ENCODE peak calls at places on chromosomes 6 and 20, in eight cellular contexts. Z is stimulated activated naive CD8-positive, alpha-beta T cell treated with anti-CD3 and anti-CD28 coated beads, Interleukin-15, amount 100 ng/mL, for 72 hours; C is B cell; A is neuronal stem cell; L is AG04450; S is GM10248; N is CD8-positive, alpha-beta memory T cell; T is activated gamma-delta T cell treated with Interleukin-2 at 50 U/mL for 16 hours. Y is an unnamed sample.
A peak's percentile ranks its signal among the peaks of the same experiment; 100 is the strongest.

GRCh38 chr6:45132059-45132458 is 196.1 kb upstream of the RUNX2 start:
- DNase-seq in Z (no peak), C (no peak), A (no peak), L (no peak), S (no peak), N (no peak), T (no peak), Y (no peak)

GRCh38 chr6:163897669-163898068 is 483.2 kb downstream of the QKI start:
- DNase-seq in Z (no peak), C (no peak), A (no peak), L (no peak), S (no peak), N (no peak), T (no peak), Y (no peak)

GRCh38 chr6:44012078-44012493 is 115.2 kb downstream of the MRPL14 start:
- DNase-seq in Z (no peak), C (no peak), A (no peak), L (peak; percentile 82), S (no peak), N (no peak), T (no peak), Y (no peak)

GRCh38 chr6:92132446-92132845 is 1286.9 kb downstream of the EPHA7 start:
- DNase-seq in Z (no peak), C (no peak), A (no peak), L (no peak), S (no peak), N (no peak), T (no peak), Y (no peak)

GRCh38 chr20:47428164-47428563 is 71.7 kb upstream of the ZMYND8 start:
- DNase-seq in Z (no peak), C (no peak), A (no peak), L (no peak), S (no peak), N (no peak), T (no peak), Y (no peak)

GRCh38 chr6:17413313-17413750 is 19.9 kb downstream of the CAP2 start:
- DNase-seq in Z (no peak), C (no peak), A (no peak), L (no peak), S (no peak), N (no peak), T (no peak), Y (no peak)

GRCh38 chr20:36532388-36532787 is 8.9 kb upstream of the MYL9 start:
- DNase-seq in Z (no peak), C (no peak), A (no peak), L (no peak), S (no peak), N (no peak), T (no peak), Y (no peak)

GRCh38 chr6:139973602-139974373 is 599.3 kb upstream of the CITED2 start:
- DNase-seq in Z (no peak), C (no peak), A (no peak), L (peak; percentile 65), S (no peak), N (no peak), T (no peak), Y (no peak)

GRCh38 chr20:46119547-46119946 is 1.4 kb downstream of the CD40 start:
- DNase-seq in Z (no peak), C (no peak), A (no peak), L (no peak), S (no peak), N (no peak), T (no peak), Y (no peak)

GRCh38 chr6:28841290-28841689 is 82.5 kb downstream of the TRIM27 start:
- DNase-seq in Z (no peak), C (no peak), A (no peak), L (no peak), S (no peak), N (no peak), T (no peak), Y (no peak)

GRCh38 chr6:48628316-48628715 is 517.3 kb upstream of the PTCHD4 start:
- DNase-seq in Z (no peak), C (no peak), A (peak; percentile 11), L (no peak), S (no peak), N (no peak), T (no peak), Y (no peak)

GRCh38 chr6:87807423-87807978 is 105.5 kb upstream of the AKIRIN2 start:
- DNase-seq in Z (no peak), C (no peak), A (no peak), L (no peak), S (peak; percentile 66), N (no peak), T (no peak), Y (no peak)

GRCh38 chr6:40347571-40348011 is 239.6 kb downstream of the LRFN2 start:
- DNase-seq in Z (no peak), C (no peak), A (no peak), L (no peak), S (peak; percentile 1), N (no peak), T (no peak), Y (no peak)

GRCh38 chr20:5825136-5825719 is 75.0 kb downstream of the SHLD1 start:
- DNase-seq in Z (no peak), C (no peak), A (no peak), L (no peak), S (no peak), N (no peak), T (no peak), Y (no peak)

GRCh38 chr6:152233547-152234320 is 403.4 kb downstream of the SYNE1 start:
- DNase-seq in Z (peak; percentile 13), C (no peak), A (no peak), L (no peak), S (no peak), N (peak; percentile 53), T (peak; percentile 9), Y (no peak)

GRCh38 chr20:49384437-49385434 is 97.7 kb downstream of the KCNB1 start:
- DNase-seq in Z (peak; percentile 64), C (no peak), A (peak; percentile 85), L (no peak), S (peak; percentile 65), N (peak; percentile 12), T (peak; percentile 40), Y (no peak)

GRCh38 chr6:128763599-128764300 is 119.2 kb upstream of the LAMA2 start:
- DNase-seq in Z (no peak), C (no peak), A (no peak), L (no peak), S (no peak), N (no peak), T (no peak), Y (no peak)

GRCh38 chr6:36514554-36515456 is 32.5 kb downstream of the STK38 start:
- DNase-seq in Z (no peak), C (no peak), A (no peak), L (no peak), S (peak; percentile 28), N (no peak), T (peak; percentile 14), Y (no peak)

GRCh38 chr20:32595143-32595542 is 10.0 kb upstream of the NOL4L start:
- DNase-seq in Z (no peak), C (no peak), A (no peak), L (no peak), S (no peak), N (no peak), T (no peak), Y (no peak)

GRCh38 chr6:158894192-158894591 is 75.0 kb upstream of the EZR start:
- DNase-seq in Z (no peak), C (no peak), A (peak; percentile 61), L (peak; percentile 78), S (no peak), N (no peak), T (no peak), Y (no peak)

GRCh38 chr6:15879372-15880261 is 216.8 kb upstream of the DTNBP1 start:
- DNase-seq in Z (peak; percentile 31), C (peak; percentile 72), A (no peak), L (no peak), S (peak; percentile 62), N (peak; percentile 15), T (peak; percentile 46), Y (no peak)

GRCh38 chr6:3284436-3284876 is 25.7 kb downstream of the PSMG4 start:
- DNase-seq in Z (no peak), C (no peak), A (no peak), L (no peak), S (no peak), N (no peak), T (no peak), Y (no peak)

GRCh38 chr6:44464527-44465310 is 77.2 kb downstream of the CDC5L start:
- DNase-seq in Z (no peak), C (no peak), A (no peak), L (no peak), S (no peak), N (no peak), T (no peak), Y (no peak)

GRCh38 chr6:25156123-25156522 is 123.1 kb upstream of the CARMIL1 start:
- DNase-seq in Z (no peak), C (no peak), A (no peak), L (no peak), S (no peak), N (no peak), T (no peak), Y (no peak)

GRCh38 chr6:69980624-69981023 is 114.3 kb downstream of the COL19A1 start:
- DNase-seq in Z (no peak), C (no peak), A (no peak), L (no peak), S (no peak), N (no peak), T (no peak), Y (no peak)

GRCh38 chr6:31204751-31205145 is 34.3 kb upstream of the POU5F1 start:
- DNase-seq in Z (no peak), C (no peak), A (no peak), L (no peak), S (no peak), N (no peak), T (no peak), Y (no peak)

GRCh38 chr20:50655325-50655880 is 35.9 kb downstream of the RIPOR3 start:
- DNase-seq in Z (no peak), C (no peak), A (no peak), L (peak; percentile 93), S (no peak), N (no peak), T (no peak), Y (no peak)